ENCODE peak calls at places on chromosomes 11 and 22, in five cellular contexts. L is right atrium auricular region, Q is endothelial cell, F is testis, G is cardiac fibroblast. E is an unnamed sample.

GRCh38 chr11:94493146-94493442 is 550 bp downstream of the MRE11 start:
- DNase-seq in Q (no peak), F (no peak), L (no peak), G (peak; percentile 13), E (no peak)

GRCh38 chr22:49426098-49426497 is 401.6 kb downstream of the BRD1 start:
- DNase-seq in G (no peak), Q (no peak), L (no peak), F (peak; percentile 9), E (no peak)

GRCh38 chr22:38570841-38571364 is 920 bp upstream of the DMC1 start:
- DNase-seq in G (peak; percentile 36), Q (peak; percentile 15), F (peak; percentile 58), L (no peak), E (peak; percentile 35)

GRCh38 chr22:45975266-45976161 is 1.4 kb downstream of the WNT7B start:
- DNase-seq in F (no peak), G (no peak), Q (no peak), L (no peak), E (peak; percentile 85)

GRCh38 chr11:74462631-74463030 is 4.7 kb downstream of the KCNE3 start:
- DNase-seq in G (no peak), F (no peak), Q (no peak), L (peak; percentile 51), E (no peak)

GRCh38 chr11:129652828-129653227 is 162.8 kb upstream of the TMEM45B start:
- DNase-seq in Q (no peak), F (no peak), L (no peak), G (peak; percentile 93), E (peak; percentile 92)

GRCh38 chr22:46394622-46395021 is 59.1 kb downstream of the TRMU start:
- DNase-seq in L (no peak), F (no peak), Q (no peak), G (no peak), E (no peak)

GRCh38 chr11:134861490-134862107 is 449.6 kb upstream of the B3GAT1 start:
- DNase-seq in F (peak; percentile 36), L (no peak), G (no peak), Q (no peak), E (no peak)

GRCh38 chr22:37176464-37177061 is 11.5 kb downstream of the C1QTNF6 start:
- DNase-seq in F (peak; percentile 76), Q (no peak), L (peak; percentile 80), G (peak; percentile 77), E (no peak)

GRCh38 chr11:122922893-122923292 is 40.3 kb downstream of the JHY start:
- DNase-seq in L (no peak), Q (no peak), F (no peak), G (no peak), E (no peak)

GRCh38 chr11:122197055-122197987 is 81.3 kb upstream of the BLID start:
- DNase-seq in F (no peak), Q (no peak), G (peak; percentile 99), L (peak; percentile 87), E (peak; percentile 95)

GRCh38 chr11:3781423-3781822 is 15.9 kb downstream of the NUP98 start:
- DNase-seq in Q (no peak), L (no peak), G (peak; percentile 66), F (no peak), E (peak; percentile 54)

GRCh38 chr11:820655-821512 is 2.2 kb downstream of the PNPLA2 start:
- DNase-seq in L (peak; percentile 93), Q (no peak), F (no peak), G (peak; percentile 66), E (peak; percentile 40)

GRCh38 chr11:74141274-74141695 is 29.5 kb downstream of the C2CD3 start:
- DNase-seq in G (peak; percentile 63), Q (no peak), F (no peak), L (no peak), E (peak; percentile 53)

GRCh38 chr22:50734986-50735738 is 2.8 kb upstream of the ACR start:
- DNase-seq in F (no peak), L (no peak), Q (peak; percentile 4), G (no peak), E (no peak)

GRCh38 chr22:36335621-36336020 is 52.1 kb downstream of the MYH9 start:
- DNase-seq in L (no peak), G (no peak), F (no peak), Q (no peak), E (no peak)

GRCh38 chr22:46968848-46969247 is 206.4 kb downstream of the TBC1D22A start:
- DNase-seq in G (no peak), L (no peak), F (no peak), Q (no peak), E (no peak)

GRCh38 chr11:59199546-59200420 is 12.9 kb downstream of the MPEG1 start:
- DNase-seq in F (no peak), L (no peak), Q (no peak), G (no peak), E (no peak)

GRCh38 chr11:47216141-47216798 is 1.5 kb downstream of the DDB2 start:
- DNase-seq in Q (no peak), F (peak; percentile 40), G (peak; percentile 93), L (peak; percentile 74), E (peak; percentile 80)

GRCh38 chr22:20580611-20581502 is 73.4 kb downstream of the MED15 start:
- DNase-seq in L (no peak), F (no peak), G (no peak), Q (no peak), E (no peak)

GRCh38 chr11:32016111-32016510 is 74.8 kb upstream of the RCN1 start:
- DNase-seq in Q (no peak), L (no peak), F (no peak), G (no peak), E (no peak)

GRCh38 chr11:132848336-132848735 is 684.0 kb downstream of the OPCML start:
- DNase-seq in L (no peak), F (no peak), Q (no peak), G (peak; percentile 48), E (peak; percentile 83)

GRCh38 chr11:106840993-106841392 is 177.3 kb downstream of the GUCY1A2 start:
- DNase-seq in F (no peak), Q (no peak), L (no peak), G (no peak), E (no peak)

GRCh38 chr11:118226294-118226693 is 1.5 kb upstream of the JAML start:
- DNase-seq in L (no peak), G (no peak), Q (no peak), F (no peak), E (no peak)

GRCh38 chr11:116930177-116930576 is 92.8 kb upstream of the APOA1 start:
- DNase-seq in G (peak; percentile 28), L (no peak), Q (no peak), F (no peak), E (no peak)

GRCh38 chr11:84830372-84830771 is 796.8 kb downstream of the DLG2 start:
- DNase-seq in G (no peak), L (no peak), Q (no peak), F (no peak), E (no peak)

GRCh38 chr11:126328001-126328390 is 24.1 kb downstream of the DCPS start:
- DNase-seq in G (no peak), F (no peak), Q (no peak), L (no peak), E (no peak)

GRCh38 chr11:116485425-116485824 is 287.4 kb downstream of the BUD13 start:
- DNase-seq in G (no peak), F (no peak), Q (no peak), L (no peak), E (no peak)

GRCh38 chr11:57379732-57380131 is 1.2 kb downstream of the PRG3 start:
- DNase-seq in F (peak; percentile 30), Q (peak; percentile 53), G (peak; percentile 22), L (no peak), E (peak; percentile 62)

GRCh38 chr11:120112174-120112796 is 25.6 kb downstream of the TRIM29 start:
- DNase-seq in G (no peak), F (no peak), L (no peak), Q (no peak), E (no peak)
- TF ChIP-seq CTCF in G (no peak), F (no peak), L (no peak), Q (no peak), E (peak; percentile 25)

GRCh38 chr22:27723150-27723549 is 78.4 kb downstream of the MN1 start:
- DNase-seq in G (no peak), L (no peak), Q (no peak), F (no peak), E (no peak)
- TF ChIP-seq CTCF in G (peak; percentile 3), L (peak; percentile 28), Q (no peak), F (no peak), E (peak; percentile 26)

GRCh38 chr22:31730344-31730711 is 19.6 kb downstream of the PRR14L start:
- DNase-seq in G (no peak), F (no peak), L (no peak), Q (no peak), E (no peak)
- TF ChIP-seq CTCF in G (no peak), F (no peak), L (no peak), Q (peak; percentile 13), E (no peak)

GRCh38 chr11:19976281-19976941 is 183.9 kb downstream of the DBX1 start:
- DNase-seq in G (no peak), F (no peak), Q (no peak), L (no peak), E (no peak)
- TF ChIP-seq CTCF in G (no peak), F (no peak), Q (no peak), L (no peak), E (no peak)

GRCh38 chr11:10454506-10454901 is 560 bp upstream of the AMPD3 start:
- DNase-seq in G (no peak), F (no peak), Q (no peak), L (no peak), E (no peak)
- TF ChIP-seq CTCF in G (no peak), F (no peak), Q (no peak), L (no peak), E (no peak)

GRCh38 chr11:63999349-64000025 is 13.2 kb downstream of the OTUB1 start:
- DNase-seq in L (no peak), Q (peak; percentile 47), G (peak; percentile 34), F (peak; percentile 44), E (peak; percentile 98)

GRCh38 chr11:63998558-63999348 is 12.5 kb downstream of the OTUB1 start:
- DNase-seq in Q (no peak), F (no peak), L (no peak), G (no peak), E (peak; percentile 79)

GRCh38 chr11:64000026-64000739 is 13.9 kb downstream of the OTUB1 start:
- DNase-seq in F (peak; percentile 59), Q (peak; percentile 78), G (peak; percentile 68), L (peak; percentile 72), E (peak; percentile 79)

GRCh38 chr11:64001552-64002427 is 15.6 kb downstream of the OTUB1 start:
- DNase-seq in F (no peak), G (peak; percentile 34), Q (peak; percentile 40), L (no peak), E (no peak)

DNA sequence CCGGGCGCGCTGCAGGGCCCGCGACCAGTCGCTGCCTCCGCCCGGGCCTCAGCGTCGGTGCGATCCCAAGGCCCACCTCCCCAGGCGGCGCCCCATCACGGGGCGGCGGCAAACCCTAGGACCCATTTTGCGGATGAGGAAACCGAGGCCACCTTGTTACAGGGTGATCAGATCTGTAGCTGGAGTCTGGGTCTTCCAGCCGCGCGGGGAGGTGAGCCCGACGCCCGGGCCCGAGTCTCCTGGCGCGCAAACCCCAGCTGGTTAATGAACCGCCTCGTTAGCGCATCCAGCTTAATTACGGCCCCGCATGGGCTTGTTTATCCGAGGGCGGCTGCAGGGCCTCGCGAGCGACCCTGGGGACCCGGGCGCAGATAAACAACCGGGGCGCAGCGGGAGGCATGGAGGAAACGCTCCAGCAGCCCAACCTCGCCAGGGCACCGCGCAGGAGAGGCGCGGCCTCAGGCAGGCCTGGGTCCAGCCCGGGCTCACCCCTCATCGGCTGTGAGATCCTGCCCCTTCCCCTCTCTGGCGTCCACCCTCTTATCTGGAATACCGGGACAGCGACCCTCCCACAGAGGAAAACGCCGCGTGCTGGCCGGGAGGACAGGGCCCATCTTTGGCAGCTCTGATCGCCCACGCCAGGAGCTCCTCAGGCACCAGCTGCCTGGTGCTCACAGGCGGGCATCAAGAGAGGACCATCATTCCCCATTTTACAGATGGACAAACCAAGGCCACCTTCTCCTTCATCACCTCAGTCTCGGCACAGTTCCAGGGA is 14.7 kb downstream of the OTUB1 start:
- DNase-seq in F (no peak), Q (no peak), G (no peak), L (no peak), E (no peak)
- TF ChIP-seq CTCF in F (no peak), Q (no peak), G (no peak), L (peak; percentile 57), E (no peak)